ENCODE peak calls at places on chromosome 18, in five cellular contexts. One of them, this sample, is unnamed.

GRCh38 chr18:55918449-55918848 is 330.5 kb upstream of the TCF4 start:
- DNase-seq in C1 segment of cervical spinal cord: no peak
- DNase-seq in EL: peak
- DNase-seq in stimulated activated CD4-positive, alpha-beta T cell treated with anti-CD3 and anti-CD28 coated beads, Interleukin-2, amount 100 ng/mL, for 48 hours: no peak
- DNase-seq in dermis blood vessel endothelial cell: no peak
- DNase-seq in this sample: no peak

GRCh38 chr18:49878996-49879585 is 65.8 kb upstream of the ACAA2 start:
- DNase-seq in dermis blood vessel endothelial cell: no peak
- DNase-seq in EL: no peak
- DNase-seq in stimulated activated CD4-positive, alpha-beta T cell treated with anti-CD3 and anti-CD28 coated beads, Interleukin-2, amount 100 ng/mL, for 48 hours: no peak
- DNase-seq in C1 segment of cervical spinal cord: peak
- DNase-seq in this sample: no peak

GRCh38 chr18:10739152-10739551 is 213.3 kb downstream of the NAPG start:
- DNase-seq in dermis blood vessel endothelial cell: no peak
- DNase-seq in EL: no peak
- DNase-seq in stimulated activated CD4-positive, alpha-beta T cell treated with anti-CD3 and anti-CD28 coated beads, Interleukin-2, amount 100 ng/mL, for 48 hours: no peak
- DNase-seq in C1 segment of cervical spinal cord: no peak
- DNase-seq in this sample: no peak

GRCh38 chr18:11154369-11154982 is 5.1 kb upstream of the PIEZO2 start:
- DNase-seq in dermis blood vessel endothelial cell: peak
- DNase-seq in EL: peak
- DNase-seq in stimulated activated CD4-positive, alpha-beta T cell treated with anti-CD3 and anti-CD28 coated beads, Interleukin-2, amount 100 ng/mL, for 48 hours: no peak
- DNase-seq in C1 segment of cervical spinal cord: no peak
- DNase-seq in this sample: peak

GRCh38 chr18:58466636-58467205 is 162.2 kb downstream of the ALPK2 start:
- DNase-seq in EL: no peak
- DNase-seq in C1 segment of cervical spinal cord: no peak
- DNase-seq in stimulated activated CD4-positive, alpha-beta T cell treated with anti-CD3 and anti-CD28 coated beads, Interleukin-2, amount 100 ng/mL, for 48 hours: no peak
- DNase-seq in dermis blood vessel endothelial cell: no peak
- DNase-seq in this sample: no peak

GRCh38 chr18:78893396-78894305 is 86.0 kb upstream of the SALL3 start:
- DNase-seq in C1 segment of cervical spinal cord: no peak
- DNase-seq in stimulated activated CD4-positive, alpha-beta T cell treated with anti-CD3 and anti-CD28 coated beads, Interleukin-2, amount 100 ng/mL, for 48 hours: no peak
- DNase-seq in dermis blood vessel endothelial cell: no peak
- DNase-seq in EL: no peak
- DNase-seq in this sample: no peak

GRCh38 chr18:38525039-38525438 is 959.4 kb upstream of the CELF4 start:
- DNase-seq in stimulated activated CD4-positive, alpha-beta T cell treated with anti-CD3 and anti-CD28 coated beads, Interleukin-2, amount 100 ng/mL, for 48 hours: no peak
- DNase-seq in dermis blood vessel endothelial cell: no peak
- DNase-seq in C1 segment of cervical spinal cord: no peak
- DNase-seq in EL: no peak
- DNase-seq in this sample: no peak

GRCh38 chr18:21672868-21673267 is 31.7 kb downstream of the ABHD3 start:
- DNase-seq in dermis blood vessel endothelial cell: peak
- DNase-seq in C1 segment of cervical spinal cord: peak
- DNase-seq in stimulated activated CD4-positive, alpha-beta T cell treated with anti-CD3 and anti-CD28 coated beads, Interleukin-2, amount 100 ng/mL, for 48 hours: no peak
- DNase-seq in EL: peak
- DNase-seq in this sample: no peak

GRCh38 chr18:74146756-74147155 is 878 bp downstream of the FBXO15 start:
- DNase-seq in C1 segment of cervical spinal cord: no peak
- DNase-seq in dermis blood vessel endothelial cell: no peak
- DNase-seq in EL: peak
- DNase-seq in stimulated activated CD4-positive, alpha-beta T cell treated with anti-CD3 and anti-CD28 coated beads, Interleukin-2, amount 100 ng/mL, for 48 hours: no peak
- DNase-seq in this sample: no peak

GRCh38 chr18:10912790-10913560 is 236.4 kb downstream of the PIEZO2 start:
- DNase-seq in C1 segment of cervical spinal cord: no peak
- DNase-seq in EL: peak
- DNase-seq in dermis blood vessel endothelial cell: peak
- DNase-seq in stimulated activated CD4-positive, alpha-beta T cell treated with anti-CD3 and anti-CD28 coated beads, Interleukin-2, amount 100 ng/mL, for 48 hours: no peak
- DNase-seq in this sample: peak

GRCh38 chr18:74896390-74896991 is 298.8 kb downstream of the ZNF407 start:
- DNase-seq in EL: no peak
- DNase-seq in C1 segment of cervical spinal cord: peak
- DNase-seq in dermis blood vessel endothelial cell: peak
- DNase-seq in stimulated activated CD4-positive, alpha-beta T cell treated with anti-CD3 and anti-CD28 coated beads, Interleukin-2, amount 100 ng/mL, for 48 hours: peak
- DNase-seq in this sample: no peak

GRCh38 chr18:31634331-31634713 is 42.6 kb downstream of the TTR start:
- DNase-seq in dermis blood vessel endothelial cell: no peak
- DNase-seq in C1 segment of cervical spinal cord: no peak
- DNase-seq in stimulated activated CD4-positive, alpha-beta T cell treated with anti-CD3 and anti-CD28 coated beads, Interleukin-2, amount 100 ng/mL, for 48 hours: no peak
- DNase-seq in EL: no peak
- DNase-seq in this sample: no peak

GRCh38 chr18:13260114-13260926 is 41.8 kb downstream of the LDLRAD4 start:
- DNase-seq in C1 segment of cervical spinal cord: no peak
- DNase-seq in EL: no peak
- DNase-seq in dermis blood vessel endothelial cell: peak
- DNase-seq in stimulated activated CD4-positive, alpha-beta T cell treated with anti-CD3 and anti-CD28 coated beads, Interleukin-2, amount 100 ng/mL, for 48 hours: no peak
- DNase-seq in this sample: peak

GRCh38 chr18:62637807-62638687 is 77.3 kb upstream of the PHLPP1 start:
- DNase-seq in EL: peak
- DNase-seq in dermis blood vessel endothelial cell: peak
- DNase-seq in stimulated activated CD4-positive, alpha-beta T cell treated with anti-CD3 and anti-CD28 coated beads, Interleukin-2, amount 100 ng/mL, for 48 hours: peak
- DNase-seq in C1 segment of cervical spinal cord: no peak
- DNase-seq in this sample: no peak

GRCh38 chr18:7196421-7196820 is 34.5 kb upstream of the LRRC30 start:
- DNase-seq in dermis blood vessel endothelial cell: no peak
- DNase-seq in EL: no peak
- DNase-seq in stimulated activated CD4-positive, alpha-beta T cell treated with anti-CD3 and anti-CD28 coated beads, Interleukin-2, amount 100 ng/mL, for 48 hours: no peak
- DNase-seq in C1 segment of cervical spinal cord: no peak
- DNase-seq in this sample: no peak

GRCh38 chr18:41529093-41529492 is 425.9 kb upstream of the PIK3C3 start:
- DNase-seq in dermis blood vessel endothelial cell: no peak
- DNase-seq in C1 segment of cervical spinal cord: no peak
- DNase-seq in EL: no peak
- DNase-seq in stimulated activated CD4-positive, alpha-beta T cell treated with anti-CD3 and anti-CD28 coated beads, Interleukin-2, amount 100 ng/mL, for 48 hours: no peak
- DNase-seq in this sample: no peak

GRCh38 chr18:21456428-21457178 is 143.9 kb downstream of the ESCO1 start:
- DNase-seq in C1 segment of cervical spinal cord: no peak
- DNase-seq in dermis blood vessel endothelial cell: no peak
- DNase-seq in stimulated activated CD4-positive, alpha-beta T cell treated with anti-CD3 and anti-CD28 coated beads, Interleukin-2, amount 100 ng/mL, for 48 hours: no peak
- DNase-seq in EL: no peak
- DNase-seq in this sample: no peak